ENCODE peak calls at places on chromosomes 6 and 20, in five cellular contexts. B, V, J, R and U are unnamed samples.

GRCh38 chr6:84825461-84825860 is 61.1 kb upstream of the TBX18 start:
- DNase-seq in J (peak; percentile 12), B (no peak), R (peak; percentile 53), V (no peak), U (no peak)

GRCh38 chr6:151437401-151437800 is 14.5 kb downstream of the RMND1 start:
- DNase-seq in J (peak; percentile 40), R (peak; percentile 49), B (no peak), V (no peak), U (no peak)

GRCh38 chr6:125780540-125781306 is 10.0 kb upstream of the NCOA7 start:
- DNase-seq in J (peak; percentile 63), V (peak; percentile 69), R (peak; percentile 93), B (peak; percentile 62), U (peak; percentile 78)

GRCh38 chr20:17236766-17237165 is 9.9 kb downstream of the PCSK2 start:
- DNase-seq in V (no peak), R (no peak), J (no peak), B (no peak), U (no peak)

GRCh38 chr6:118203421-118204000 is 296.4 kb downstream of the SLC35F1 start:
- DNase-seq in V (no peak), J (no peak), B (no peak), R (no peak), U (no peak)

GRCh38 chr6:43475506-43475905 is 1.9 kb upstream of the TJAP1 start:
- DNase-seq in R (no peak), V (no peak), J (no peak), B (no peak), U (no peak)

GRCh38 chr6:33595001-33595846 is 15.1 kb upstream of the BAK1 start:
- DNase-seq in R (no peak), J (no peak), B (no peak), V (no peak), U (no peak)

GRCh38 chr6:43877021-43877420 is 107.0 kb downstream of the VEGFA start:
- DNase-seq in B (no peak), V (no peak), J (no peak), R (no peak), U (no peak)

GRCh38 chr6:72828904-72829303 is 207.0 kb downstream of the KCNQ5 start:
- DNase-seq in B (no peak), J (no peak), V (no peak), R (no peak), U (no peak)

GRCh38 chr6:44825284-44825683 is 437.8 kb downstream of the CDC5L start:
- DNase-seq in B (no peak), J (no peak), V (no peak), R (no peak), U (peak; percentile 22)

GRCh38 chr6:129679250-129679649 is 30.7 kb downstream of the ARHGAP18 start:
- DNase-seq in R (peak; percentile 84), B (no peak), J (peak; percentile 50), V (no peak), U (no peak)

GRCh38 chr20:37729452-37729851 is 35.6 kb downstream of the CTNNBL1 start:
- DNase-seq in B (no peak), R (no peak), J (no peak), V (no peak), U (no peak)

DNA sequence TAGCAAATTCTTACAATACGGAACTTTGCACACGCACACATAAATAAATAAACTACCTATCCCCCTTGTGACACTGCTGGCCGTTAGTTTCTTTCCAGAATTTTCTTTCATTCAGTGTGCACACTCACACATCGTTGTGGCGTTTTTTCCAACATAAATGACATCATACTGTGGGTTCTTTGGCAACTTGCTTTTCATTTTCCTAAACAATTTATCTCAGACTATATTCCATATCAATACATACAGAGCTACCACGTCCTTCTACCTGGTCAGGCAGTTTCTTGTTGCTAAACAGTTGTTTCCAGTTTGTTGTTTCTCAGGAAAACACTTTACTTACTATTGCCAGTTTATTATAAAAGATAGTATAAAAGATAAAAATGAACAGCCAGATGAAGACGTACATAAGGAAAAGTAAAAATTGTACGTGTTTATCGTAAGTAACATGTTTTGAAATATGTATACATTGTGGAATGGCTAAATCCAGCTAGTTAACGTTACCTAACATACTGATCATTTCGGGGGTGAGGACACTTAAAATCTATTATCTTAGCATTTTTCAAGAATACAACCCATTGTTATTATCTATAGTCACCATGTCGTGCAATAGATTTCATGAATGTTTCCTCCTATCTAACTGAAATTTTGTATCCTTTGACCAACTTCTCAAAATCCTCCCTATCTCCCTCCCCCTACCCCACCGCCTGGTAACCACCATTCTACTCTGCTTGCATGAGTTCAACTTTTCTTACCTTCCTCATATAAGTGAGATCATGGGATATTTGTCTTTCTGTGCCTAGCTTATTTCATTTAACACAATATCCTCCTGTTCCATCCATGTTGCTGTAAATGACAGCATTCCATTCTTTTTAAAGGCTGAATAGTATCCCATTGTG is 1.2 kb upstream of the TP53RK start:
- DNase-seq in R (peak; percentile 28), J (peak; percentile 28), V (no peak), B (no peak), U (no peak)
- H3K4me3 ChIP-seq in R (peak overlapping the region; percentile 72), J (peak overlapping the region; percentile 92), V (no peak overlapping the region), B (peak overlapping the region; percentile 31), U (peak overlapping the region; percentile 33)

DNA sequence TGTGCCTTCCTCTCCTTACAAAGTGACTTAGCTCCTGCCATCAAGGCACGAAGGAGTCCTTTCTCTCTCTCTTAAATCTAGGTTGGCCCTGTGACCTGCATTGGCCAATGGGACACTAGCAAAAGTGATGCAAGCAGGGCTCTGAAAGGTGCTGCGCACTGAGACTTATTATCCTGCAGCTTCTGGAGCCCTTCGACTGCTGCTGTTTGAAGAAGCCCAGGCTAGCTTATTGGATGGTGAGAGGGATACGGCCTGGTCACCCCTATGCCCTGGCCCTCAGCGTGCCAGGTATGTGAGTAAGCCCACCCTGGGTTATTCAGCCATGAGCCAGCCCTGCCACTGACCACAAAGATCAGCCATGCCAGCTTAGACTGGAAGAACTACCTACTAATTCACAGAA is 74.5 kb upstream of the GGTLC1 start:
- DNase-seq in V (no peak), B (no peak), J (no peak), R (no peak), U (no peak)
- H3K4me3 ChIP-seq in V (no peak overlapping the region), B (no peak overlapping the region), J (no peak overlapping the region), R (no peak overlapping the region), U (no peak overlapping the region)

DNA sequence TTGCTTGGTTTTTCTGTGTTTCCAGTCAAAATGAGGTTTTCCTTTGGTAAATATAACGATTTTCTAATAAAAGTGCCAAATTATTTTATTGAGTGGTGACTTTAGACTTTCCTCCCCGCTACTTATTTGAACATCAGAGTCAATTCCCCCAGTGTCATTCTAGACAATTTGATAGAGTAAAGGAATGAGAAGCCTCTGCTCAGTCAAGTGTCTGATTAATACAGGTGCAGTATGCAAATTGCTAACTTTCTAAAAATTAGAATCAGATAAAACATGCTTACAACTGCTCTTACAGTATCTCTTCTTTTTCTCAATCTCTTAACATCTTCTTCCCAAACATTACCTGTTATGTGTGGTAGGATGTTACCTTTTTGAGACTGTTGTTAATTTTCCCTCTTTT is 148.7 kb downstream of the CD83 start:
- DNase-seq in R (no peak), J (no peak), V (no peak), B (no peak), U (no peak)
- H3K4me3 ChIP-seq in R (no peak overlapping the region), J (no peak overlapping the region), V (no peak overlapping the region), B (no peak overlapping the region), U (no peak overlapping the region)

DNA sequence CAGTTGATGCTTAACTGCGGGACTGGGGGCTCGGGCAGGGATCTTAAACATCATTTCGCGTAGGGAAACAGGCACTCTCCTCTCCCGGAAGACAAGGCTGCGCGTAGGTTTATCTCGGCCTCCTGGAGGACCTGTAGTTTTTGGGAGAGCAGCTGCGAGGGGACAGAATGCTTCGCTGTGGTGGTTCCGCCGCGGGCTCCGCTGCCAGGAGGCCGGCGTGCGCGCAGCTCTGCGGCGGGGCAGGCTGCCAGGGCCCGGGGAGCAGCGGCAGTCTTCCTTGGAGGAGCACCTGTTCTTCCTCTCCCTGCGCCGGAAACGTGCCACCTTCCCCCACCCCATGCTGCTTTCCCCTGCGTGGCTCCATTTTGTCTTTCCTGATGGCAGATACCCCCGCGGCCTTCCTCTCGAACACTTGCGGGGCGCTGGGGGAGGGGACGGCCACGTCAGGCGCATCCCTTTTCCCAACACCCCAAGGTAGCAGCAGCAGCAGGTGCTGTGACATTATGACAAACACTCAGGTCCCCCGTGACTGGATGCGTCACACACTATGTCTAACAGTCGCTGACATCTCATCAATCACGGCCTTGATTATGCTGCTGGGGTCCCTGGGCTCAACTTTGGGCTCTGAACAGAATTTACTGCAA is 230.7 kb upstream of the BTBD3 start:
- DNase-seq in R (peak; percentile 11), J (peak; percentile 1), B (no peak), V (peak; percentile 50), U (peak; percentile 11)
- H3K4me3 ChIP-seq in R (peak overlapping the region; percentile 41), J (peak overlapping the region; percentile 52), B (no peak overlapping the region), V (no peak overlapping the region), U (no peak overlapping the region)